ENCODE peak calls at places on chromosomes 2 and 18, in nine cellular contexts. V is substantia nigra, J is IMR-90, D is Daoy, E is T-helper 1 cell, U is RPMI7951, C is glomerular endothelial cell, W is pancreas, I is nephron progenitor cell. A is an unnamed sample.

GRCh38 chr2:85724731-85725181 is 29.0 kb upstream of the ATOH8 start:
- DNase-seq in I (no peak), E (no peak), J (no peak), C (no peak), U (no peak), D (no peak), V (no peak), W (no peak), A (no peak)

GRCh38 chr18:23650963-23651927 is 11.5 kb downstream of the ANKRD29 start:
- DNase-seq in C (no peak), I (no peak), D (peak; percentile 64), W (no peak), U (peak; percentile 89), J (peak; percentile 77), E (no peak), V (no peak), A (no peak)

GRCh38 chr2:45312275-45312674 is 298.8 kb downstream of the SRBD1 start:
- DNase-seq in E (no peak), V (no peak), I (no peak), J (no peak), W (no peak), C (no peak), D (no peak), U (no peak), A (no peak)

GRCh38 chr2:237278593-237278992 is 135.4 kb downstream of the COL6A3 start:
- DNase-seq in I (no peak), E (no peak), U (peak; percentile 81), D (peak; percentile 56), W (no peak), C (no peak), J (peak; percentile 73), V (no peak), A (no peak)

GRCh38 chr2:185984670-185985069 is 246.1 kb downstream of the FSIP2 start:
- DNase-seq in E (no peak), C (no peak), W (no peak), J (no peak), I (no peak), U (no peak), D (no peak), V (no peak), A (no peak)

GRCh38 chr2:70746076-70746475 is 21.9 kb downstream of the ADD2 start:
- DNase-seq in V (no peak), U (no peak), E (no peak), J (no peak), I (no peak), D (no peak), C (no peak), W (no peak), A (no peak)

GRCh38 chr2:120682654-120683053 is 53.0 kb upstream of the GLI2 start:
- DNase-seq in U (peak; percentile 56), I (no peak), J (no peak), C (no peak), D (peak; percentile 75), E (no peak), V (no peak), W (no peak), A (no peak)

GRCh38 chr2:84969511-84970265 is 1.3 kb upstream of the KCMF1 start:
- DNase-seq in I (no peak), E (peak; percentile 13), U (peak; percentile 35), V (no peak), J (peak; percentile 31), W (no peak), C (no peak), D (peak; percentile 42), A (no peak)

GRCh38 chr2:78967294-78967693 is 58.2 kb upstream of the REG3G start:
- DNase-seq in J (no peak), D (peak; percentile 24), C (no peak), W (no peak), E (no peak), V (no peak), I (no peak), U (no peak), A (no peak)

A was measured in NCI-H1436 treated with DMSO at 0.1 percent for 48 hours.